ENCODE peak calls at places on chromosomes 4 and X, in six cellular contexts. One of them, this sample, is unnamed.

GRCh38 chr4:44662623-44663006 is 11.2 kb upstream of the YIPF7 start:
- DNase-seq in AG04450: no peak
- DNase-seq in Peyer's patch: no peak
- DNase-seq in GM13976: no peak
- DNase-seq in WTC11: no peak
- DNase-seq in cardiac fibroblast: no peak
- DNase-seq in this sample: no peak

GRCh38 chr4:155566241-155566823 is 100.3 kb upstream of the GUCY1A1 start:
- DNase-seq in AG04450: no peak
- DNase-seq in Peyer's patch: no peak
- DNase-seq in GM13976: no peak
- DNase-seq in WTC11: no peak
- DNase-seq in cardiac fibroblast: peak
- DNase-seq in this sample: no peak

GRCh38 chr4:150771374-150771773 is 189.4 kb downstream of the MAB21L2 start:
- DNase-seq in AG04450: no peak
- DNase-seq in Peyer's patch: no peak
- DNase-seq in GM13976: no peak
- DNase-seq in WTC11: no peak
- DNase-seq in cardiac fibroblast: no peak
- DNase-seq in this sample: no peak

GRCh38 chr4:120826449-120826848 is 96.1 kb downstream of the PRDM5 start:
- DNase-seq in AG04450: no peak
- DNase-seq in Peyer's patch: no peak
- DNase-seq in GM13976: no peak
- DNase-seq in WTC11: no peak
- DNase-seq in cardiac fibroblast: no peak
- DNase-seq in this sample: no peak

GRCh38 chr4:56828784-56829535 is 7.5 kb upstream of the SPINK2 start:
- DNase-seq in AG04450: no peak
- DNase-seq in Peyer's patch: no peak
- DNase-seq in GM13976: no peak
- DNase-seq in WTC11: no peak
- DNase-seq in cardiac fibroblast: peak
- DNase-seq in this sample: no peak

GRCh38 chr4:124974163-124974562 is 261.6 kb upstream of the ANKRD50 start:
- DNase-seq in AG04450: no peak
- DNase-seq in Peyer's patch: no peak
- DNase-seq in GM13976: no peak
- DNase-seq in WTC11: no peak
- DNase-seq in cardiac fibroblast: peak
- DNase-seq in this sample: no peak

GRCh38 chrX:20529301-20529700 is 262.6 kb upstream of the RPS6KA3 start:
- DNase-seq in AG04450: no peak
- DNase-seq in Peyer's patch: no peak
- DNase-seq in GM13976: no peak
- DNase-seq in WTC11: no peak
- DNase-seq in cardiac fibroblast: no peak
- DNase-seq in this sample: no peak

GRCh38 chrX:96985046-96985445 is 101.3 kb downstream of the RPA4 start:
- DNase-seq in AG04450: no peak
- DNase-seq in Peyer's patch: no peak
- DNase-seq in GM13976: no peak
- DNase-seq in WTC11: no peak
- DNase-seq in cardiac fibroblast: peak
- DNase-seq in this sample: no peak

GRCh38 chr4:2867758-2868491 is 24.3 kb downstream of the ADD1 start:
- DNase-seq in AG04450: no peak
- DNase-seq in Peyer's patch: no peak
- DNase-seq in GM13976: no peak
- DNase-seq in WTC11: no peak
- DNase-seq in cardiac fibroblast: peak
- DNase-seq in this sample: no peak

GRCh38 chrX:9429767-9430166 is 35.1 kb upstream of the TBL1X start:
- DNase-seq in AG04450: no peak
- DNase-seq in Peyer's patch: no peak
- DNase-seq in GM13976: no peak
- DNase-seq in WTC11: no peak
- DNase-seq in cardiac fibroblast: no peak
- DNase-seq in this sample: no peak

GRCh38 chr4:146029147-146029546 is 90.5 kb upstream of the ZNF827 start:
- DNase-seq in AG04450: no peak
- DNase-seq in Peyer's patch: no peak
- DNase-seq in GM13976: no peak
- DNase-seq in WTC11: no peak
- DNase-seq in cardiac fibroblast: peak
- DNase-seq in this sample: no peak

GRCh38 chrX:16465081-16465876 is 184.7 kb upstream of the S100G start:
- DNase-seq in AG04450: no peak
- DNase-seq in Peyer's patch: no peak
- DNase-seq in GM13976: no peak
- DNase-seq in WTC11: no peak
- DNase-seq in cardiac fibroblast: peak
- DNase-seq in this sample: no peak

GRCh38 chrX:78123190-78123589 is 16.3 kb downstream of the TAF9B start:
- DNase-seq in AG04450: no peak
- DNase-seq in Peyer's patch: no peak
- DNase-seq in GM13976: no peak
- DNase-seq in WTC11: no peak
- DNase-seq in cardiac fibroblast: peak
- DNase-seq in this sample: no peak

GRCh38 chrX:115913575-115913974 is 257.0 kb upstream of the AGTR2 start:
- DNase-seq in AG04450: no peak
- DNase-seq in Peyer's patch: no peak
- DNase-seq in GM13976: no peak
- DNase-seq in WTC11: no peak
- DNase-seq in cardiac fibroblast: no peak
- DNase-seq in this sample: no peak

GRCh38 chrX:139126493-139126892 is 404.0 kb upstream of the F9 start:
- DNase-seq in AG04450: no peak
- DNase-seq in Peyer's patch: no peak
- DNase-seq in GM13976: peak
- DNase-seq in WTC11: peak
- DNase-seq in cardiac fibroblast: no peak
- DNase-seq in this sample: peak

GRCh38 chr4:165383757-165384156 is 4.9 kb downstream of the CPE start:
- DNase-seq in AG04450: no peak
- DNase-seq in Peyer's patch: no peak
- DNase-seq in GM13976: no peak
- DNase-seq in WTC11: no peak
- DNase-seq in cardiac fibroblast: no peak
- DNase-seq in this sample: no peak

GRCh38 chrX:64975989-64976672 is at the start of gene ZC4H2:
- DNase-seq in AG04450: peak
- DNase-seq in Peyer's patch: peak
- DNase-seq in GM13976: peak
- DNase-seq in WTC11: peak
- DNase-seq in cardiac fibroblast: peak
- DNase-seq in this sample: peak

GRCh38 chrX:10932842-10933440 is 178.2 kb upstream of the HCCS start:
- DNase-seq in AG04450: no peak
- DNase-seq in Peyer's patch: no peak
- DNase-seq in GM13976: no peak
- DNase-seq in WTC11: no peak
- DNase-seq in cardiac fibroblast: peak
- DNase-seq in this sample: no peak

GRCh38 chr4:106583567-106583966 is 215.0 kb upstream of the GIMD1 start:
- DNase-seq in AG04450: peak
- DNase-seq in Peyer's patch: no peak
- DNase-seq in GM13976: no peak
- DNase-seq in WTC11: no peak
- DNase-seq in cardiac fibroblast: peak
- DNase-seq in this sample: no peak

GRCh38 chr4:73894021-73894420 is 24.8 kb downstream of the CXCL1 start:
- DNase-seq in AG04450: no peak
- DNase-seq in Peyer's patch: no peak
- DNase-seq in GM13976: no peak
- DNase-seq in WTC11: no peak
- DNase-seq in cardiac fibroblast: no peak
- DNase-seq in this sample: no peak

GRCh38 chrX:130386408-130386808 is 934 bp upstream of the GPR119 start:
- DNase-seq in AG04450: no peak
- DNase-seq in Peyer's patch: no peak
- DNase-seq in GM13976: no peak
- DNase-seq in WTC11: no peak
- DNase-seq in cardiac fibroblast: no peak
- DNase-seq in this sample: no peak

GRCh38 chr4:150986085-150986484 is 29.0 kb downstream of the LRBA start:
- DNase-seq in AG04450: no peak
- DNase-seq in Peyer's patch: no peak
- DNase-seq in GM13976: peak
- DNase-seq in WTC11: no peak
- DNase-seq in cardiac fibroblast: no peak
- DNase-seq in this sample: no peak

GRCh38 chr4:176668324-176668723 is 124.4 kb downstream of the VEGFC start:
- DNase-seq in AG04450: no peak
- DNase-seq in Peyer's patch: no peak
- DNase-seq in GM13976: no peak
- DNase-seq in WTC11: no peak
- DNase-seq in cardiac fibroblast: no peak
- DNase-seq in this sample: no peak

GRCh38 chr4:71553605-71554004 is 214.8 kb downstream of the SLC4A4 start:
- DNase-seq in AG04450: no peak
- DNase-seq in Peyer's patch: no peak
- DNase-seq in GM13976: no peak
- DNase-seq in WTC11: no peak
- DNase-seq in cardiac fibroblast: peak
- DNase-seq in this sample: no peak

GRCh38 chrX:10574663-10575062 is 45.7 kb downstream of the MID1 start:
- DNase-seq in AG04450: no peak
- DNase-seq in Peyer's patch: no peak
- DNase-seq in GM13976: no peak
- DNase-seq in WTC11: no peak
- DNase-seq in cardiac fibroblast: peak
- DNase-seq in this sample: no peak

GRCh38 chr4:75490155-75490554 is 24.0 kb downstream of the RCHY1 start:
- DNase-seq in AG04450: peak
- DNase-seq in Peyer's patch: no peak
- DNase-seq in GM13976: no peak
- DNase-seq in WTC11: no peak
- DNase-seq in cardiac fibroblast: peak
- DNase-seq in this sample: no peak
- TF ChIP-seq CTCF in AG04450: peak
- TF ChIP-seq CTCF in Peyer's patch: peak
- TF ChIP-seq CTCF in GM13976: no peak
- TF ChIP-seq CTCF in WTC11: no peak
- TF ChIP-seq CTCF in cardiac fibroblast: peak
- TF ChIP-seq CTCF in this sample: no peak

GRCh38 chr4:87032884-87033533 is 98.2 kb downstream of the AFF1 start:
- DNase-seq in AG04450: peak
- DNase-seq in Peyer's patch: no peak
- DNase-seq in GM13976: no peak
- DNase-seq in WTC11: no peak
- DNase-seq in cardiac fibroblast: peak
- DNase-seq in this sample: no peak

GRCh38 chr4:87033902-87034301 is 99.1 kb downstream of the AFF1 start:
- DNase-seq in AG04450: no peak
- DNase-seq in Peyer's patch: no peak
- DNase-seq in GM13976: no peak
- DNase-seq in WTC11: peak
- DNase-seq in cardiac fibroblast: no peak
- DNase-seq in this sample: no peak

GRCh38 chr4:87030124-87030523 is 95.3 kb downstream of the AFF1 start:
- DNase-seq in AG04450: no peak
- DNase-seq in Peyer's patch: no peak
- DNase-seq in GM13976: no peak
- DNase-seq in WTC11: no peak
- DNase-seq in cardiac fibroblast: no peak
- DNase-seq in this sample: no peak

GRCh38 chr4:87030606-87031441 is 96.0 kb downstream of the AFF1 start:
- DNase-seq in AG04450: no peak
- DNase-seq in Peyer's patch: no peak
- DNase-seq in GM13976: no peak
- DNase-seq in WTC11: no peak
- DNase-seq in cardiac fibroblast: peak
- DNase-seq in this sample: no peak

GRCh38 chr4:87031946-87032345 is 97.1 kb downstream of the AFF1 start:
- DNase-seq in AG04450: no peak
- DNase-seq in Peyer's patch: no peak
- DNase-seq in GM13976: no peak
- DNase-seq in WTC11: no peak
- DNase-seq in cardiac fibroblast: no peak
- DNase-seq in this sample: no peak
- TF ChIP-seq CTCF in AG04450: no peak
- TF ChIP-seq CTCF in Peyer's patch: no peak
- TF ChIP-seq CTCF in GM13976: no peak
- TF ChIP-seq CTCF in WTC11: no peak
- TF ChIP-seq CTCF in cardiac fibroblast: no peak
- TF ChIP-seq CTCF in this sample: no peak

DNA sequence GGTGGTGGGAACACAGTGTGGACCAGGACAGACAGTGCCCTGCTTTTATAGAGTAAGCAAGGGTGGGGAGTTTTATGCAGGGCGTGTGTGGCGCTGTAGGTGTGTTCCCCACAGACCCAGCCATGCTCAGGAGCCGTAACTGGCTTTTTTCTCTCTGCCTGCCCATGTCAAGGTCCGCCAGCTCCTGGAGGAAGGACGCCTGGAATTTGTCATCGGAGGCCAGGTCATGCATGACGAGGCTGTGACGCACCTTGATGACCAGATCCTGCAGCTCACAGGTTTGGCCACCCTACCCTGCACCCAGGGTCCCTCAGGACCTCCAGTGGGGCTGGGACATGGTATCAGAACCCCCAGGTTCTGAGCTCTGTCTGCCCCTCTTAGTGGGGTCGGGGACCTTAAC is 3.2 kb downstream of the MAN2B2 start:
- DNase-seq in AG04450: no peak
- DNase-seq in Peyer's patch: no peak
- DNase-seq in GM13976: no peak
- DNase-seq in WTC11: no peak
- DNase-seq in cardiac fibroblast: no peak
- DNase-seq in this sample: no peak
- TF ChIP-seq CTCF in AG04450: no peak
- TF ChIP-seq CTCF in Peyer's patch: no peak
- TF ChIP-seq CTCF in GM13976: no peak
- TF ChIP-seq CTCF in WTC11: no peak
- TF ChIP-seq CTCF in cardiac fibroblast: no peak
- TF ChIP-seq CTCF in this sample: no peak

GRCh38 chrX:40148439-40149285 is 50.9 kb upstream of the BCOR start:
- DNase-seq in AG04450: no peak
- DNase-seq in Peyer's patch: no peak
- DNase-seq in GM13976: no peak
- DNase-seq in WTC11: peak
- DNase-seq in cardiac fibroblast: no peak
- DNase-seq in this sample: no peak

GRCh38 chrX:40149286-40150175 is 51.8 kb upstream of the BCOR start:
- DNase-seq in AG04450: no peak
- DNase-seq in Peyer's patch: no peak
- DNase-seq in GM13976: no peak
- DNase-seq in WTC11: no peak
- DNase-seq in cardiac fibroblast: no peak
- DNase-seq in this sample: no peak

GRCh38 chrX:40147399-40148188 is 49.8 kb upstream of the BCOR start:
- DNase-seq in AG04450: no peak
- DNase-seq in Peyer's patch: no peak
- DNase-seq in GM13976: no peak
- DNase-seq in WTC11: peak
- DNase-seq in cardiac fibroblast: no peak
- DNase-seq in this sample: no peak

GRCh38 chrX:40146471-40147398 is 49.0 kb upstream of the BCOR start:
- DNase-seq in AG04450: no peak
- DNase-seq in Peyer's patch: no peak
- DNase-seq in GM13976: peak
- DNase-seq in WTC11: peak
- DNase-seq in cardiac fibroblast: peak
- DNase-seq in this sample: no peak

GRCh38 chrX:40148189-40148438 is 50.4 kb upstream of the BCOR start:
- DNase-seq in AG04450: no peak
- DNase-seq in Peyer's patch: no peak
- DNase-seq in GM13976: no peak
- DNase-seq in WTC11: no peak
- DNase-seq in cardiac fibroblast: no peak
- DNase-seq in this sample: no peak
- TF ChIP-seq CTCF in AG04450: no peak
- TF ChIP-seq CTCF in Peyer's patch: no peak
- TF ChIP-seq CTCF in GM13976: no peak
- TF ChIP-seq CTCF in WTC11: no peak
- TF ChIP-seq CTCF in cardiac fibroblast: no peak
- TF ChIP-seq CTCF in this sample: no peak